ENCODE peak calls at places on chromosomes 2 and 18, in nine cellular contexts. G, P, Z, D, M, A, J, S and O are unnamed samples.

GRCh38 chr2:15931514-15931870 is 8.9 kb upstream of the MYCN start:
- DNase-seq in G (no peak), P (no peak), Z (no peak), D (no peak), M (no peak), A (no peak), J (no peak), S (no peak), O (no peak)

GRCh38 chr2:127566576-127566975 is 31.1 kb downstream of the MYO7B start:
- DNase-seq in G (no peak), P (no peak), Z (no peak), D (no peak), M (no peak), A (no peak), J (no peak), S (no peak), O (peak; percentile 18)

GRCh38 chr2:143397886-143398614 is 268.8 kb downstream of the ARHGAP15 start:
- DNase-seq in G (no peak), P (no peak), Z (peak; percentile 38), D (no peak), M (no peak), A (peak; percentile 18), J (no peak), S (peak; percentile 64), O (peak; percentile 58)

GRCh38 chr18:24273596-24273995 is 124.0 kb downstream of the OSBPL1A start:
- DNase-seq in G (no peak), P (no peak), Z (peak; percentile 13), D (no peak), M (no peak), A (peak; percentile 14), J (no peak), S (peak; percentile 48), O (peak; percentile 65)

GRCh38 chr2:201432551-201433388 is 18.5 kb downstream of the TRAK2 start:
- DNase-seq in G (no peak), P (no peak), Z (peak; percentile 39), D (no peak), M (no peak), A (peak; percentile 27), J (no peak), S (peak; percentile 37), O (peak; percentile 72)

GRCh38 chr2:238043851-238044250 is 16.9 kb upstream of the SCLY start:
- DNase-seq in G (no peak), P (no peak), Z (no peak), D (no peak), M (no peak), A (no peak), J (no peak), S (no peak), O (no peak)

GRCh38 chr2:160270571-160271113 is 70.6 kb upstream of the ITGB6 start:
- DNase-seq in G (no peak), P (no peak), Z (no peak), D (no peak), M (peak; percentile 62), A (peak; percentile 90), J (no peak), S (peak; percentile 76), O (peak; percentile 62)

GRCh38 chr2:236661064-236661761 is 91.6 kb downstream of the ACKR3 start:
- DNase-seq in G (no peak), P (peak; percentile 50), Z (peak; percentile 88), D (no peak), M (no peak), A (peak; percentile 87), J (no peak), S (peak; percentile 62), O (no peak)

GRCh38 chr2:160407393-160408204 is 86.0 kb downstream of the RBMS1 start:
- DNase-seq in G (peak; percentile 18), P (peak; percentile 78), Z (peak; percentile 54), D (no peak), M (peak; percentile 78), A (no peak), J (peak; percentile 73), S (peak; percentile 70), O (peak; percentile 92)

GRCh38 chr2:150997702-150998480 is 263.8 kb downstream of the RBM43 start:
- DNase-seq in G (no peak), P (no peak), Z (no peak), D (no peak), M (no peak), A (no peak), J (no peak), S (no peak), O (no peak)

GRCh38 chr2:128301501-128301966 is 17.1 kb downstream of the HS6ST1 start:
- DNase-seq in G (no peak), P (no peak), Z (peak; percentile 91), D (no peak), M (no peak), A (peak; percentile 77), J (no peak), S (peak; percentile 95), O (peak; percentile 99)

GRCh38 chr2:146295080-146295670 is 1549.7 kb upstream of the ACVR2A start:
- DNase-seq in G (no peak), P (no peak), Z (peak; percentile 3), D (no peak), M (no peak), A (peak; percentile 27), J (no peak), S (no peak), O (no peak)

GRCh38 chr2:43648979-43649701 is 12.1 kb downstream of the PLEKHH2 start:
- DNase-seq in G (no peak), P (no peak), Z (no peak), D (no peak), M (no peak), A (peak; percentile 4), J (no peak), S (no peak), O (no peak)

GRCh38 chr2:230660294-230661060 is 52.2 kb upstream of the CAB39 start:
- DNase-seq in G (no peak), P (peak; percentile 74), Z (no peak), D (no peak), M (peak; percentile 70), A (no peak), J (peak; percentile 80), S (no peak), O (no peak)

GRCh38 chr2:98473995-98474780 is 29.5 kb downstream of the INPP4A start:
- DNase-seq in G (no peak), P (no peak), Z (no peak), D (peak; percentile 34), M (no peak), A (no peak), J (no peak), S (no peak), O (no peak)

GRCh38 chr2:108390340-108390739 is 12.6 kb downstream of the SULT1C4 start:
- DNase-seq in G (no peak), P (no peak), Z (no peak), D (no peak), M (no peak), A (no peak), J (no peak), S (no peak), O (no peak)